ENCODE peak calls at places on chromosome 11, in nine cellular contexts. One of them, this sample, is unnamed.
A peak's percentile ranks its signal among the peaks of the same experiment; 100 is the strongest.

GRCh38 chr11:92211576-92212167 is 12.9 kb upstream of the FAT3 start:
- DNase-seq in NCI-H2029 treated with DMSO at 0.1 percent for 48 hours: no peak
- DNase-seq in kidney epithelial cell: no peak
- DNase-seq in non-pigmented ciliary epithelial cell: no peak
- DNase-seq in T-helper 2 cell treated with Interferon-gamma antibody and Interleukin-4, amounts not matched to agents 5 μg/mL and 100 μg/mL, for 36 hours: no peak
- DNase-seq in occipital lobe: peak; percentile 31
- DNase-seq in substantia nigra: peak; percentile 13
- DNase-seq in activated effector memory CD4-positive, alpha-beta T cell treated with Interleukin-2 at 50 U/mL for 16 hours: no peak
- DNase-seq in transverse colon: no peak
- DNase-seq in this sample: no peak

GRCh38 chr11:93525601-93526000 is 17.6 kb downstream of the SMCO4 start:
- DNase-seq in kidney epithelial cell: no peak
- DNase-seq in occipital lobe: no peak
- DNase-seq in substantia nigra: no peak
- DNase-seq in transverse colon: no peak
- DNase-seq in NCI-H2029 treated with DMSO at 0.1 percent for 48 hours: peak; percentile 27
- DNase-seq in activated effector memory CD4-positive, alpha-beta T cell treated with Interleukin-2 at 50 U/mL for 16 hours: no peak
- DNase-seq in T-helper 2 cell treated with Interferon-gamma antibody and Interleukin-4, amounts not matched to agents 5 μg/mL and 100 μg/mL, for 36 hours: no peak
- DNase-seq in non-pigmented ciliary epithelial cell: no peak
- DNase-seq in this sample: no peak

GRCh38 chr11:75350743-75351540 is 519 bp downstream of the ARRB1 start:
- DNase-seq in T-helper 2 cell treated with Interferon-gamma antibody and Interleukin-4, amounts not matched to agents 5 μg/mL and 100 μg/mL, for 36 hours: peak; percentile 23
- DNase-seq in activated effector memory CD4-positive, alpha-beta T cell treated with Interleukin-2 at 50 U/mL for 16 hours: peak; percentile 32
- DNase-seq in NCI-H2029 treated with DMSO at 0.1 percent for 48 hours: no peak
- DNase-seq in occipital lobe: no peak
- DNase-seq in transverse colon: peak; percentile 61
- DNase-seq in non-pigmented ciliary epithelial cell: no peak
- DNase-seq in substantia nigra: peak; percentile 67
- DNase-seq in kidney epithelial cell: no peak
- DNase-seq in this sample: no peak

GRCh38 chr11:111334495-111335123 is 36.3 kb downstream of the POU2AF3 start:
- DNase-seq in kidney epithelial cell: no peak
- DNase-seq in occipital lobe: no peak
- DNase-seq in T-helper 2 cell treated with Interferon-gamma antibody and Interleukin-4, amounts not matched to agents 5 μg/mL and 100 μg/mL, for 36 hours: no peak
- DNase-seq in substantia nigra: no peak
- DNase-seq in NCI-H2029 treated with DMSO at 0.1 percent for 48 hours: peak; percentile 75
- DNase-seq in activated effector memory CD4-positive, alpha-beta T cell treated with Interleukin-2 at 50 U/mL for 16 hours: no peak
- DNase-seq in transverse colon: peak; percentile 48
- DNase-seq in non-pigmented ciliary epithelial cell: no peak
- DNase-seq in this sample: no peak

GRCh38 chr11:128502736-128503135 is 84.6 kb downstream of the ETS1 start:
- DNase-seq in substantia nigra: no peak
- DNase-seq in transverse colon: no peak
- DNase-seq in non-pigmented ciliary epithelial cell: peak; percentile 83
- DNase-seq in kidney epithelial cell: no peak
- DNase-seq in activated effector memory CD4-positive, alpha-beta T cell treated with Interleukin-2 at 50 U/mL for 16 hours: no peak
- DNase-seq in NCI-H2029 treated with DMSO at 0.1 percent for 48 hours: no peak
- DNase-seq in occipital lobe: no peak
- DNase-seq in T-helper 2 cell treated with Interferon-gamma antibody and Interleukin-4, amounts not matched to agents 5 μg/mL and 100 μg/mL, for 36 hours: no peak
- DNase-seq in this sample: peak; percentile 94

GRCh38 chr11:93389737-93390136 is 59.2 kb downstream of the DEUP1 start:
- DNase-seq in substantia nigra: no peak
- DNase-seq in kidney epithelial cell: no peak
- DNase-seq in T-helper 2 cell treated with Interferon-gamma antibody and Interleukin-4, amounts not matched to agents 5 μg/mL and 100 μg/mL, for 36 hours: no peak
- DNase-seq in occipital lobe: no peak
- DNase-seq in non-pigmented ciliary epithelial cell: no peak
- DNase-seq in NCI-H2029 treated with DMSO at 0.1 percent for 48 hours: no peak
- DNase-seq in transverse colon: no peak
- DNase-seq in activated effector memory CD4-positive, alpha-beta T cell treated with Interleukin-2 at 50 U/mL for 16 hours: no peak
- DNase-seq in this sample: no peak

GRCh38 chr11:128776434-128777284 is 82.8 kb downstream of the FLI1 start:
- DNase-seq in NCI-H2029 treated with DMSO at 0.1 percent for 48 hours: no peak
- DNase-seq in activated effector memory CD4-positive, alpha-beta T cell treated with Interleukin-2 at 50 U/mL for 16 hours: peak; percentile 4
- DNase-seq in substantia nigra: no peak
- DNase-seq in kidney epithelial cell: no peak
- DNase-seq in non-pigmented ciliary epithelial cell: no peak
- DNase-seq in transverse colon: no peak
- DNase-seq in occipital lobe: peak; percentile 4
- DNase-seq in T-helper 2 cell treated with Interferon-gamma antibody and Interleukin-4, amounts not matched to agents 5 μg/mL and 100 μg/mL, for 36 hours: no peak
- DNase-seq in this sample: no peak

GRCh38 chr11:35007277-35007676 is 90.9 kb downstream of the PDHX start:
- DNase-seq in non-pigmented ciliary epithelial cell: no peak
- DNase-seq in occipital lobe: no peak
- DNase-seq in transverse colon: no peak
- DNase-seq in substantia nigra: no peak
- DNase-seq in NCI-H2029 treated with DMSO at 0.1 percent for 48 hours: no peak
- DNase-seq in T-helper 2 cell treated with Interferon-gamma antibody and Interleukin-4, amounts not matched to agents 5 μg/mL and 100 μg/mL, for 36 hours: no peak
- DNase-seq in kidney epithelial cell: no peak
- DNase-seq in activated effector memory CD4-positive, alpha-beta T cell treated with Interleukin-2 at 50 U/mL for 16 hours: no peak
- DNase-seq in this sample: no peak

GRCh38 chr11:101759771-101760450 is 154.9 kb upstream of the CEP126 start:
- DNase-seq in non-pigmented ciliary epithelial cell: no peak
- DNase-seq in kidney epithelial cell: no peak
- DNase-seq in T-helper 2 cell treated with Interferon-gamma antibody and Interleukin-4, amounts not matched to agents 5 μg/mL and 100 μg/mL, for 36 hours: no peak
- DNase-seq in occipital lobe: no peak
- DNase-seq in activated effector memory CD4-positive, alpha-beta T cell treated with Interleukin-2 at 50 U/mL for 16 hours: no peak
- DNase-seq in transverse colon: no peak
- DNase-seq in NCI-H2029 treated with DMSO at 0.1 percent for 48 hours: no peak
- DNase-seq in substantia nigra: no peak
- DNase-seq in this sample: no peak

GRCh38 chr11:26778000-26778757 is 56.3 kb upstream of the SLC5A12 start:
- DNase-seq in occipital lobe: no peak
- DNase-seq in T-helper 2 cell treated with Interferon-gamma antibody and Interleukin-4, amounts not matched to agents 5 μg/mL and 100 μg/mL, for 36 hours: no peak
- DNase-seq in activated effector memory CD4-positive, alpha-beta T cell treated with Interleukin-2 at 50 U/mL for 16 hours: no peak
- DNase-seq in kidney epithelial cell: peak; percentile 18
- DNase-seq in NCI-H2029 treated with DMSO at 0.1 percent for 48 hours: no peak
- DNase-seq in non-pigmented ciliary epithelial cell: peak; percentile 52
- DNase-seq in transverse colon: no peak
- DNase-seq in substantia nigra: no peak
- DNase-seq in this sample: no peak

GRCh38 chr11:8914661-8915018 is 3.7 kb downstream of the AKIP1 start:
- DNase-seq in T-helper 2 cell treated with Interferon-gamma antibody and Interleukin-4, amounts not matched to agents 5 μg/mL and 100 μg/mL, for 36 hours: no peak
- DNase-seq in occipital lobe: no peak
- DNase-seq in NCI-H2029 treated with DMSO at 0.1 percent for 48 hours: no peak
- DNase-seq in activated effector memory CD4-positive, alpha-beta T cell treated with Interleukin-2 at 50 U/mL for 16 hours: no peak
- DNase-seq in kidney epithelial cell: no peak
- DNase-seq in substantia nigra: no peak
- DNase-seq in non-pigmented ciliary epithelial cell: no peak
- DNase-seq in transverse colon: no peak
- DNase-seq in this sample: no peak

GRCh38 chr11:57180141-57180561 is 1.6 kb upstream of the LRRC55 start:
- DNase-seq in NCI-H2029 treated with DMSO at 0.1 percent for 48 hours: no peak
- DNase-seq in T-helper 2 cell treated with Interferon-gamma antibody and Interleukin-4, amounts not matched to agents 5 μg/mL and 100 μg/mL, for 36 hours: no peak
- DNase-seq in occipital lobe: no peak
- DNase-seq in kidney epithelial cell: no peak
- DNase-seq in activated effector memory CD4-positive, alpha-beta T cell treated with Interleukin-2 at 50 U/mL for 16 hours: no peak
- DNase-seq in transverse colon: no peak
- DNase-seq in non-pigmented ciliary epithelial cell: no peak
- DNase-seq in substantia nigra: no peak
- DNase-seq in this sample: no peak

GRCh38 chr11:65554057-65554818 is 3.9 kb downstream of the LTBP3 start:
- DNase-seq in T-helper 2 cell treated with Interferon-gamma antibody and Interleukin-4, amounts not matched to agents 5 μg/mL and 100 μg/mL, for 36 hours: no peak
- DNase-seq in NCI-H2029 treated with DMSO at 0.1 percent for 48 hours: no peak
- DNase-seq in transverse colon: no peak
- DNase-seq in non-pigmented ciliary epithelial cell: no peak
- DNase-seq in substantia nigra: no peak
- DNase-seq in activated effector memory CD4-positive, alpha-beta T cell treated with Interleukin-2 at 50 U/mL for 16 hours: no peak
- DNase-seq in occipital lobe: no peak
- DNase-seq in kidney epithelial cell: no peak
- DNase-seq in this sample: no peak

GRCh38 chr11:64356498-64357411 is 2.2 kb upstream of the RPS6KA4 start:
- DNase-seq in occipital lobe: no peak
- DNase-seq in substantia nigra: no peak
- DNase-seq in non-pigmented ciliary epithelial cell: no peak
- DNase-seq in kidney epithelial cell: no peak
- DNase-seq in NCI-H2029 treated with DMSO at 0.1 percent for 48 hours: no peak
- DNase-seq in activated effector memory CD4-positive, alpha-beta T cell treated with Interleukin-2 at 50 U/mL for 16 hours: no peak
- DNase-seq in T-helper 2 cell treated with Interferon-gamma antibody and Interleukin-4, amounts not matched to agents 5 μg/mL and 100 μg/mL, for 36 hours: no peak
- DNase-seq in transverse colon: no peak
- DNase-seq in this sample: no peak